ENCODE peak calls at places on chromosomes 7 and 10, in ten cellular contexts. U is colonic mucosa, S is GM04503, B is frontal cortex, G is foreskin fibroblast, I is NAMALWA, X is DND-41, P is AG09319, C is T1000, Z is midbrain. E is an unnamed sample.
A peak's percentile ranks its signal among the peaks of the same experiment; 100 is the strongest.

GRCh38 chr10:17851611-17852010 is 42.5 kb downstream of the MRC1 start:
- DNase-seq in U (peak; percentile 50), S (no peak), B (no peak), G (peak; percentile 9), I (no peak), X (peak; percentile 72), P (no peak), C (no peak), Z (peak; percentile 54), E (no peak)

GRCh38 chr7:73967832-73968295 is 60.1 kb upstream of the ELN start:
- DNase-seq in U (no peak), S (no peak), B (no peak), G (no peak), I (no peak), X (no peak), P (no peak), C (no peak), Z (no peak), E (no peak)

GRCh38 chr7:142999793-143000192 is 27.1 kb downstream of the OR9A2 start:
- DNase-seq in U (no peak), S (no peak), B (no peak), G (no peak), I (no peak), X (no peak), P (no peak), C (no peak), Z (no peak), E (no peak)

GRCh38 chr7:7146837-7147236 is 35.5 kb upstream of the C1GALT1 start:
- DNase-seq in U (no peak), S (no peak), B (no peak), G (no peak), I (no peak), X (no peak), P (no peak), C (no peak), Z (no peak), E (no peak)

GRCh38 chr10:42961156-42961589 is 115.7 kb upstream of the RET start:
- DNase-seq in U (peak; percentile 4), S (no peak), B (no peak), G (peak; percentile 8), I (no peak), X (no peak), P (no peak), C (no peak), Z (no peak), E (no peak)

GRCh38 chr10:59839576-59839975 is 66.8 kb downstream of the CCDC6 start:
- DNase-seq in U (no peak), S (peak; percentile 36), B (no peak), G (no peak), I (no peak), X (no peak), P (no peak), C (no peak), Z (no peak), E (peak; percentile 18)

GRCh38 chr10:78473016-78473415 is 439.4 kb downstream of the RPS24 start:
- DNase-seq in U (no peak), S (no peak), B (no peak), G (no peak), I (no peak), X (no peak), P (no peak), C (no peak), Z (no peak), E (no peak)

GRCh38 chr7:90988523-90988922 is 275.7 kb upstream of the FZD1 start:
- DNase-seq in U (no peak), S (no peak), B (no peak), G (no peak), I (no peak), X (no peak), P (no peak), C (no peak), Z (no peak), E (no peak)

GRCh38 chr7:88761779-88762178 is 2.3 kb downstream of the ZNF804B start:
- DNase-seq in U (no peak), S (no peak), B (no peak), G (no peak), I (no peak), X (no peak), P (no peak), C (no peak), Z (no peak), E (no peak)

GRCh38 chr10:89202033-89202425 is 5.1 kb downstream of the CH25H start:
- DNase-seq in U (no peak), S (no peak), B (no peak), G (no peak), I (no peak), X (no peak), P (no peak), C (no peak), Z (no peak), E (no peak)

GRCh38 chr10:79400567-79401004 is 44.8 kb downstream of the ZCCHC24 start:
- DNase-seq in U (peak; percentile 62), S (no peak), B (no peak), G (peak; percentile 69), I (peak; percentile 47), X (peak; percentile 43), P (no peak), C (no peak), Z (peak; percentile 52), E (no peak)

GRCh38 chr7:130662426-130662825 is 6.1 kb downstream of the COPG2 start:
- DNase-seq in U (no peak), S (no peak), B (no peak), G (no peak), I (no peak), X (no peak), P (no peak), C (no peak), Z (no peak), E (no peak)

GRCh38 chr7:42134276-42134871 is 102.6 kb downstream of the GLI3 start:
- DNase-seq in U (no peak), S (no peak), B (no peak), G (no peak), I (no peak), X (no peak), P (no peak), C (no peak), Z (no peak), E (no peak)

GRCh38 chr7:124645704-124646103 is 119.9 kb downstream of the GPR37 start:
- DNase-seq in U (no peak), S (no peak), B (no peak), G (no peak), I (no peak), X (no peak), P (no peak), C (no peak), Z (no peak), E (no peak)

GRCh38 chr7:27712217-27712616 is 27.7 kb upstream of the TAX1BP1 start:
- DNase-seq in U (no peak), S (no peak), B (no peak), G (no peak), I (no peak), X (no peak), P (no peak), C (no peak), Z (no peak), E (no peak)

GRCh38 chr7:158107806-158108205 is 479.8 kb downstream of the PTPRN2 start:
- DNase-seq in U (no peak), S (no peak), B (no peak), G (no peak), I (no peak), X (no peak), P (no peak), C (no peak), Z (no peak), E (no peak)

GRCh38 chr7:104923010-104923421 is 91.0 kb upstream of the KMT2E start:
- DNase-seq in U (peak; percentile 89), S (peak; percentile 55), B (no peak), G (peak; percentile 94), I (peak; percentile 96), X (peak; percentile 48), P (peak; percentile 74), C (peak; percentile 39), Z (peak; percentile 78), E (peak; percentile 73)

GRCh38 chr7:155212301-155213015 is 85.2 kb upstream of the INSIG1 start:
- DNase-seq in U (no peak), S (no peak), B (no peak), G (no peak), I (no peak), X (no peak), P (no peak), C (no peak), Z (no peak), E (no peak)

GRCh38 chr7:10779465-10780399 is 193.9 kb upstream of the PHF14 start:
- DNase-seq in U (no peak), S (no peak), B (no peak), G (no peak), I (no peak), X (no peak), P (no peak), C (no peak), Z (no peak), E (no peak)

GRCh38 chr7:107563072-107563760 is 504 bp downstream of the COG5 start:
- DNase-seq in U (no peak), S (no peak), B (no peak), G (no peak), I (peak; percentile 61), X (no peak), P (no peak), C (no peak), Z (peak; percentile 59), E (no peak)

GRCh38 chr7:8232999-8233847 is 28.7 kb downstream of the ICA1 start:
- DNase-seq in U (no peak), S (no peak), B (no peak), G (no peak), I (no peak), X (no peak), P (no peak), C (no peak), Z (no peak), E (no peak)

GRCh38 chr7:136489808-136490207 is 378.6 kb upstream of the CHRM2 start:
- DNase-seq in U (no peak), S (no peak), B (no peak), G (no peak), I (no peak), X (no peak), P (no peak), C (no peak), Z (no peak), E (no peak)

GRCh38 chr7:94396044-94396443 is 1.3 kb downstream of the COL1A2 start:
- DNase-seq in U (no peak), S (no peak), B (peak; percentile 17), G (peak; percentile 74), I (no peak), X (no peak), P (peak; percentile 54), C (no peak), Z (no peak), E (no peak)

GRCh38 chr10:106999118-106999707 is 165.3 kb downstream of the SORCS1 start:
- DNase-seq in U (no peak), S (no peak), B (no peak), G (no peak), I (no peak), X (no peak), P (no peak), C (no peak), Z (no peak), E (no peak)

GRCh38 chr10:97333351-97333600 is 1.3 kb downstream of the FRAT2 start:
- DNase-seq in U (peak; percentile 48), S (no peak), B (no peak), G (peak; percentile 66), I (peak; percentile 68), X (no peak), P (no peak), C (no peak), Z (peak; percentile 33), E (no peak)

GRCh38 chr7:102836977-102837376 is 75.8 kb upstream of the LRRC17 start:
- DNase-seq in U (no peak), S (no peak), B (no peak), G (no peak), I (no peak), X (no peak), P (no peak), C (no peak), Z (no peak), E (no peak)

GRCh38 chr7:107946451-107946850 is 55.5 kb downstream of the DLD start:
- DNase-seq in U (no peak), S (no peak), B (no peak), G (peak; percentile 39), I (no peak), X (no peak), P (no peak), C (no peak), Z (no peak), E (no peak)

GRCh38 chr7:36600869-36601530 is 123.3 kb downstream of the AOAH start:
- DNase-seq in U (no peak), S (no peak), B (no peak), G (peak; percentile 62), I (no peak), X (no peak), P (no peak), C (no peak), Z (no peak), E (no peak)

E was measured in AG09309.